ENCODE peak calls at places on chromosomes 5 and 9, in eight cellular contexts. One of them, this sample, is unnamed.

GRCh38 chr5:28281381-28281780 is 1243.0 kb upstream of the CDH9 start:
- DNase-seq in SK-N-SH: no peak
- DNase-seq in hepatocyte: no peak
- DNase-seq in HCT116: no peak
- DNase-seq in MM.1S: no peak
- DNase-seq in neural progenitor cell: no peak
- DNase-seq in GM23338: no peak
- DNase-seq in PC-3: peak; percentile 37
- DNase-seq in this sample: no peak

GRCh38 chr9:136679431-136679941 is 7.8 kb downstream of the AGPAT2 start:
- DNase-seq in hepatocyte: no peak
- DNase-seq in GM23338: no peak
- DNase-seq in HCT116: no peak
- DNase-seq in neural progenitor cell: no peak
- DNase-seq in MM.1S: no peak
- DNase-seq in PC-3: no peak
- DNase-seq in SK-N-SH: no peak
- DNase-seq in this sample: no peak

GRCh38 chr5:83306572-83307241 is 164.8 kb upstream of the VCAN start:
- DNase-seq in MM.1S: no peak
- DNase-seq in hepatocyte: peak; percentile 55
- DNase-seq in GM23338: no peak
- DNase-seq in HCT116: peak; percentile 44
- DNase-seq in neural progenitor cell: no peak
- DNase-seq in PC-3: peak; percentile 51
- DNase-seq in SK-N-SH: no peak
- DNase-seq in this sample: peak; percentile 91

GRCh38 chr9:113898151-113898550 is 22.0 kb downstream of the ZNF618 start:
- DNase-seq in HCT116: no peak
- DNase-seq in PC-3: no peak
- DNase-seq in MM.1S: no peak
- DNase-seq in hepatocyte: no peak
- DNase-seq in GM23338: no peak
- DNase-seq in SK-N-SH: no peak
- DNase-seq in neural progenitor cell: no peak
- DNase-seq in this sample: no peak

GRCh38 chr9:136051568-136052432 is 43.3 kb downstream of the NACC2 start:
- DNase-seq in hepatocyte: peak; percentile 94
- DNase-seq in neural progenitor cell: peak; percentile 76
- DNase-seq in SK-N-SH: peak; percentile 76
- DNase-seq in MM.1S: no peak
- DNase-seq in GM23338: peak; percentile 91
- DNase-seq in PC-3: peak; percentile 88
- DNase-seq in HCT116: peak; percentile 83
- DNase-seq in this sample: peak; percentile 95

GRCh38 chr9:79592736-79593493 is 21.1 kb downstream of the TLE4 start:
- DNase-seq in HCT116: no peak
- DNase-seq in neural progenitor cell: no peak
- DNase-seq in MM.1S: peak; percentile 47
- DNase-seq in SK-N-SH: no peak
- DNase-seq in PC-3: no peak
- DNase-seq in hepatocyte: no peak
- DNase-seq in GM23338: no peak
- DNase-seq in this sample: peak; percentile 34

GRCh38 chr5:6253846-6254245 is 124.5 kb downstream of the MED10 start:
- DNase-seq in HCT116: no peak
- DNase-seq in PC-3: no peak
- DNase-seq in GM23338: no peak
- DNase-seq in MM.1S: no peak
- DNase-seq in neural progenitor cell: no peak
- DNase-seq in hepatocyte: no peak
- DNase-seq in SK-N-SH: no peak
- DNase-seq in this sample: no peak

GRCh38 chr5:1552469-1553255 is 28.9 kb upstream of the LPCAT1 start:
- DNase-seq in HCT116: no peak
- DNase-seq in PC-3: no peak
- DNase-seq in SK-N-SH: no peak
- DNase-seq in MM.1S: peak; percentile 33
- DNase-seq in GM23338: peak; percentile 44
- DNase-seq in hepatocyte: no peak
- DNase-seq in neural progenitor cell: peak; percentile 53
- DNase-seq in this sample: peak; percentile 70

GRCh38 chr5:55991768-55992486 is 2.8 kb downstream of the IL6ST start:
- DNase-seq in hepatocyte: no peak
- DNase-seq in neural progenitor cell: no peak
- DNase-seq in SK-N-SH: no peak
- DNase-seq in MM.1S: peak; percentile 66
- DNase-seq in GM23338: no peak
- DNase-seq in PC-3: no peak
- DNase-seq in HCT116: no peak
- DNase-seq in this sample: peak; percentile 35

GRCh38 chr5:95365302-95366095 is 25.7 kb upstream of the FAM81B start:
- DNase-seq in SK-N-SH: no peak
- DNase-seq in neural progenitor cell: no peak
- DNase-seq in hepatocyte: no peak
- DNase-seq in HCT116: no peak
- DNase-seq in MM.1S: no peak
- DNase-seq in GM23338: no peak
- DNase-seq in PC-3: no peak
- DNase-seq in this sample: no peak

GRCh38 chr9:105359899-105360298 is 87.9 kb upstream of the FSD1L start:
- DNase-seq in GM23338: no peak
- DNase-seq in neural progenitor cell: no peak
- DNase-seq in MM.1S: no peak
- DNase-seq in HCT116: no peak
- DNase-seq in PC-3: no peak
- DNase-seq in SK-N-SH: no peak
- DNase-seq in hepatocyte: no peak
- DNase-seq in this sample: peak; percentile 31

GRCh38 chr5:79774855-79775237 is 85.2 kb downstream of the CMYA5 start:
- DNase-seq in SK-N-SH: no peak
- DNase-seq in MM.1S: no peak
- DNase-seq in hepatocyte: no peak
- DNase-seq in GM23338: no peak
- DNase-seq in HCT116: no peak
- DNase-seq in neural progenitor cell: no peak
- DNase-seq in PC-3: no peak
- DNase-seq in this sample: no peak

GRCh38 chr5:77645158-77645994 is 6.9 kb upstream of the OTP start:
- DNase-seq in neural progenitor cell: peak; percentile 88
- DNase-seq in SK-N-SH: peak; percentile 93
- DNase-seq in PC-3: no peak
- DNase-seq in MM.1S: peak; percentile 54
- DNase-seq in hepatocyte: peak; percentile 70
- DNase-seq in GM23338: peak; percentile 72
- DNase-seq in HCT116: peak; percentile 29
- DNase-seq in this sample: peak; percentile 52

GRCh38 chr5:77650686-77651085 is 12.2 kb upstream of the OTP start:
- DNase-seq in HCT116: no peak
- DNase-seq in PC-3: no peak
- DNase-seq in MM.1S: no peak
- DNase-seq in GM23338: no peak
- DNase-seq in SK-N-SH: no peak
- DNase-seq in neural progenitor cell: no peak
- DNase-seq in hepatocyte: no peak
- DNase-seq in this sample: no peak

GRCh38 chr5:77651343-77651742 is 12.8 kb upstream of the OTP start:
- DNase-seq in hepatocyte: no peak
- DNase-seq in GM23338: no peak
- DNase-seq in neural progenitor cell: no peak
- DNase-seq in HCT116: no peak
- DNase-seq in PC-3: no peak
- DNase-seq in SK-N-SH: no peak
- DNase-seq in MM.1S: no peak
- DNase-seq in this sample: no peak

GRCh38 chr5:77645995-77646639 is 7.6 kb upstream of the OTP start:
- DNase-seq in hepatocyte: no peak
- DNase-seq in PC-3: no peak
- DNase-seq in neural progenitor cell: no peak
- DNase-seq in MM.1S: no peak
- DNase-seq in HCT116: no peak
- DNase-seq in GM23338: no peak
- DNase-seq in SK-N-SH: no peak
- DNase-seq in this sample: no peak

DNA sequence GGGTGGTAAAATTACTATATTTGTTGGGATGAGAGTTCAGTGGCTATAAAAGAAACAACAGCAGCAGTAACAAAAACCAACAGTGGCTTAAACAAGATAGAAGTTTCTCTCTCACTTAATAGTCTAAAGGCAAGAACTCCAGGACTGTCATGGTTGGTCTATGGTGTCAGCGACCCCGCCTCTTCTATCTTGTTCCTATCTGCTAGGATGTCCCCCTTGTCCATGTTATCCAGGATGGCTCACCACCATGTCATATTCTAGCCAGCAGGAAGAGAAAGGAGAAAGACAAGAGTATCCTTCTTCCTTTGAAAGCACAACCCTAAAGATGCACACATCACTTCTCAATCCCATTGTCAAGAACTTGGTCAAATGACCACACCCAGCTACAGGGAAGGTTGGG is 11.3 kb upstream of the OTP start:
- DNase-seq in MM.1S: no peak
- DNase-seq in GM23338: no peak
- DNase-seq in hepatocyte: no peak
- DNase-seq in HCT116: no peak
- DNase-seq in PC-3: no peak
- DNase-seq in SK-N-SH: no peak
- DNase-seq in neural progenitor cell: no peak
- DNase-seq in this sample: no peak
- H3K27me3 ChIP-seq in MM.1S: peaks cover 2% of the 10 kb centered on the region
- H3K27me3 ChIP-seq in GM23338: peaks cover 77% of the 10 kb centered on the region
- H3K27me3 ChIP-seq in hepatocyte: peaks cover 86% of the 10 kb centered on the region
- H3K27me3 ChIP-seq in HCT116: no peaks in the 10 kb centered on the region
- H3K27me3 ChIP-seq in PC-3: peaks cover 5% of the 10 kb centered on the region
- H3K27me3 ChIP-seq in SK-N-SH: peaks cover 59% of the 10 kb centered on the region
- H3K27me3 ChIP-seq in neural progenitor cell: peaks cover 100% of the 10 kb centered on the region
- H3K27me3 ChIP-seq in this sample: peaks cover 51% of the 10 kb centered on the region

DNA sequence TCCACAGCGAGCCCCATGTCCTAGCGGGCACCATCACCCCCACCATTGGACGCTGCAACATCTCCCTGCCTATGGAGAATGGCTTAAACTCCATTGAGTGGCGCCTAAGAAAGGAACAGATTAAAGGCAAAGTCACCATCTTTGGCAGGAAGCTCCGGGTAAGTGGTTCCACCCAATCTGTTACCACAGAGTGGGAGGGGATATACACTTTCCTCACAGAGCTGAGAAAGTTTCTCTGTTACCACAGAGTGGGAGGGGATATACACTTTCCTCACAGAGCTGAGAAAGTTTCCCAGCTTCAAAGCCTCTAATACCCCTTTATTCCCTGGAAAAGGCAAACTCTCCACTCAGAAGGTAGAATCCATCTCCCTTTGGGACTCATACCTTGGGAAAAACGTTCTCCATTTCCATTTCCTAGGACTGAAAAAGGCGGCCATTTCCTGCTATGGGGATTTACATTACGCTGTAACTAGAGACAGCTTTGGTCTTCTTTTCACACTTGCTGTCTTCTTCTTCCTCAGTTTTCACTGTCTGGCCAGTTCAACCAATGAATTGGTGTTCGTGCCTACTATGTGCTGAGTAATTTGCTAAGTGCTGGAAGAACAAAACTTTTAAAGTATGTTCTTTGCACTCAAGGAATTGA is 63.4 kb upstream of the WWC1 start:
- DNase-seq in hepatocyte: no peak
- DNase-seq in GM23338: no peak
- DNase-seq in HCT116: no peak
- DNase-seq in MM.1S: no peak
- DNase-seq in neural progenitor cell: no peak
- DNase-seq in SK-N-SH: no peak
- DNase-seq in PC-3: no peak
- DNase-seq in this sample: peak; percentile 25
- TF ChIP-seq EZH2phosphoT487 in hepatocyte: no peak
- TF ChIP-seq EZH2phosphoT487 in GM23338: no peak
- TF ChIP-seq EZH2phosphoT487 in HCT116: no peak
- TF ChIP-seq EZH2phosphoT487 in MM.1S: no peak
- TF ChIP-seq EZH2phosphoT487 in neural progenitor cell: no peak
- TF ChIP-seq EZH2phosphoT487 in SK-N-SH: no peak
- TF ChIP-seq EZH2phosphoT487 in PC-3: no peak
- TF ChIP-seq EZH2phosphoT487 in this sample: no peak

GRCh38 chr9:133810556-133811195 is 72.5 kb upstream of the SARDH start:
- DNase-seq in PC-3: no peak
- DNase-seq in MM.1S: no peak
- DNase-seq in SK-N-SH: no peak
- DNase-seq in HCT116: no peak
- DNase-seq in neural progenitor cell: no peak
- DNase-seq in hepatocyte: no peak
- DNase-seq in GM23338: no peak
- DNase-seq in this sample: no peak

GRCh38 chr9:133812077-133812868 is 74.1 kb upstream of the SARDH start:
- DNase-seq in GM23338: no peak
- DNase-seq in neural progenitor cell: no peak
- DNase-seq in hepatocyte: no peak
- DNase-seq in PC-3: no peak
- DNase-seq in SK-N-SH: no peak
- DNase-seq in MM.1S: no peak
- DNase-seq in HCT116: no peak
- DNase-seq in this sample: no peak

GRCh38 chr9:133813749-133814585 is 75.8 kb upstream of the SARDH start:
- DNase-seq in hepatocyte: peak; percentile 54
- DNase-seq in GM23338: no peak
- DNase-seq in PC-3: no peak
- DNase-seq in HCT116: no peak
- DNase-seq in SK-N-SH: peak; percentile 85
- DNase-seq in neural progenitor cell: no peak
- DNase-seq in MM.1S: no peak
- DNase-seq in this sample: no peak

GRCh38 chr9:133814586-133815090 is 76.5 kb upstream of the SARDH start:
- DNase-seq in hepatocyte: no peak
- DNase-seq in SK-N-SH: no peak
- DNase-seq in GM23338: no peak
- DNase-seq in PC-3: no peak
- DNase-seq in HCT116: no peak
- DNase-seq in neural progenitor cell: no peak
- DNase-seq in MM.1S: no peak
- DNase-seq in this sample: no peak

GRCh38 chr9:133812941-133813748 is 75.0 kb upstream of the SARDH start:
- DNase-seq in hepatocyte: no peak
- DNase-seq in GM23338: no peak
- DNase-seq in SK-N-SH: no peak
- DNase-seq in PC-3: no peak
- DNase-seq in MM.1S: no peak
- DNase-seq in HCT116: no peak
- DNase-seq in neural progenitor cell: no peak
- DNase-seq in this sample: no peak
- H3K27me3 ChIP-seq in hepatocyte: no peaks in the 10 kb centered on the region
- H3K27me3 ChIP-seq in GM23338: no peaks in the 10 kb centered on the region
- H3K27me3 ChIP-seq in SK-N-SH: no peaks in the 10 kb centered on the region
- H3K27me3 ChIP-seq in PC-3: no peaks in the 10 kb centered on the region
- H3K27me3 ChIP-seq in MM.1S: peaks cover 57% of the 10 kb centered on the region
- H3K27me3 ChIP-seq in HCT116: no peaks in the 10 kb centered on the region
- H3K27me3 ChIP-seq in neural progenitor cell: no peaks in the 10 kb centered on the region
- H3K27me3 ChIP-seq in this sample: no peaks in the 10 kb centered on the region

DNA sequence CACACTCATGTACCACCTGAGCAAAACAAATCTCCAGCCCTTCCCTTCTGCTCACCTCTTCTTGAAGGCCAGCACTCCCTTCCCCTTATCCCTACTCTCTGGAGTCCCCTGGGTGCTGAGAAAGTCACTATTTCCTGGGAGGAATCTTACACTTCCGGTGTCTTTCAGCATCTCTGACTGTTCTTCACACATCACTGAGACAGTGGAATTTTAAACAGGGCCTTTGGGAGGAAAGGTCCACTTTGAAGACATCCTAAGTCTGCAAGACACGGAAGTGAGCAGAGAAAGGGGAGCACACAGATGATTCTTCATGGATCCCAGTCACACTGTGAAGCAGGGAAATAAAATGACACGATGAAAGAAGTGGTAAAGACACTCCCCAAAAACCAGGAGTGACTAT is 25.6 kb downstream of the FRMD3 start:
- DNase-seq in MM.1S: no peak
- DNase-seq in hepatocyte: no peak
- DNase-seq in GM23338: no peak
- DNase-seq in SK-N-SH: no peak
- DNase-seq in PC-3: no peak
- DNase-seq in neural progenitor cell: no peak
- DNase-seq in HCT116: no peak
- DNase-seq in this sample: no peak
- TF ChIP-seq EZH2phosphoT487 in MM.1S: no peak
- TF ChIP-seq EZH2phosphoT487 in hepatocyte: no peak
- TF ChIP-seq EZH2phosphoT487 in GM23338: no peak
- TF ChIP-seq EZH2phosphoT487 in SK-N-SH: no peak
- TF ChIP-seq EZH2phosphoT487 in PC-3: no peak
- TF ChIP-seq EZH2phosphoT487 in neural progenitor cell: no peak
- TF ChIP-seq EZH2phosphoT487 in HCT116: no peak
- TF ChIP-seq EZH2phosphoT487 in this sample: no peak